ENCODE peak calls at places on chromosomes 11 and 22, in four cellular contexts. One of them, this sample, is unnamed.

GRCh38 chr22:17264321-17265052 is 45.3 kb upstream of the ADA2 start:
- DNase-seq in A549: no peak
- DNase-seq in HepG2: no peak
- DNase-seq in H1: no peak
- DNase-seq in this sample: no peak

GRCh38 chr22:48807155-48807554 is 1020.5 kb downstream of the BRD1 start:
- DNase-seq in A549: no peak
- DNase-seq in HepG2: no peak
- DNase-seq in H1: no peak
- DNase-seq in this sample: no peak

GRCh38 chr11:123300874-123301695 is 106.0 kb upstream of the CLMP start:
- DNase-seq in A549: peak
- DNase-seq in HepG2: no peak
- DNase-seq in H1: no peak
- DNase-seq in this sample: peak

GRCh38 chr11:7573558-7574296 is 59.9 kb downstream of the PPFIBP2 start:
- DNase-seq in A549: peak
- DNase-seq in HepG2: peak
- DNase-seq in H1: no peak
- DNase-seq in this sample: peak

GRCh38 chr22:19410941-19411689 is 20.4 kb downstream of the HIRA start:
- DNase-seq in A549: no peak
- DNase-seq in HepG2: no peak
- DNase-seq in H1: no peak
- DNase-seq in this sample: no peak

GRCh38 chr11:68314203-68314885 is 2.0 kb downstream of the LRP5 start:
- DNase-seq in A549: peak
- DNase-seq in HepG2: no peak
- DNase-seq in H1: no peak
- DNase-seq in this sample: no peak

GRCh38 chr11:125404811-125405481 is 91.1 kb downstream of the FEZ1 start:
- DNase-seq in A549: peak
- DNase-seq in HepG2: peak
- DNase-seq in H1: no peak
- DNase-seq in this sample: peak

GRCh38 chr22:17788528-17789378 is 14.5 kb upstream of the BID start:
- DNase-seq in A549: no peak
- DNase-seq in HepG2: no peak
- DNase-seq in H1: no peak
- DNase-seq in this sample: peak

GRCh38 chr11:111538407-111539114 is 2.0 kb upstream of the LAYN start:
- DNase-seq in A549: no peak
- DNase-seq in HepG2: peak
- DNase-seq in H1: no peak
- DNase-seq in this sample: no peak

GRCh38 chr11:62497132-62497915 is 49.3 kb downstream of the AHNAK start:
- DNase-seq in A549: peak
- DNase-seq in HepG2: peak
- DNase-seq in H1: no peak
- DNase-seq in this sample: peak

GRCh38 chr22:47371263-47372090 is 609.0 kb downstream of the TBC1D22A start:
- DNase-seq in A549: no peak
- DNase-seq in HepG2: no peak
- DNase-seq in H1: no peak
- DNase-seq in this sample: no peak

GRCh38 chr22:47369020-47369419 is 606.6 kb downstream of the TBC1D22A start:
- DNase-seq in A549: no peak
- DNase-seq in HepG2: no peak
- DNase-seq in H1: no peak
- DNase-seq in this sample: no peak

GRCh38 chr22:47369431-47370015 is 607.1 kb downstream of the TBC1D22A start:
- DNase-seq in A549: no peak
- DNase-seq in HepG2: no peak
- DNase-seq in H1: no peak
- DNase-seq in this sample: no peak

GRCh38 chr22:47372111-47372581 is 609.7 kb downstream of the TBC1D22A start:
- DNase-seq in A549: no peak
- DNase-seq in HepG2: no peak
- DNase-seq in H1: no peak
- DNase-seq in this sample: no peak

DNA sequence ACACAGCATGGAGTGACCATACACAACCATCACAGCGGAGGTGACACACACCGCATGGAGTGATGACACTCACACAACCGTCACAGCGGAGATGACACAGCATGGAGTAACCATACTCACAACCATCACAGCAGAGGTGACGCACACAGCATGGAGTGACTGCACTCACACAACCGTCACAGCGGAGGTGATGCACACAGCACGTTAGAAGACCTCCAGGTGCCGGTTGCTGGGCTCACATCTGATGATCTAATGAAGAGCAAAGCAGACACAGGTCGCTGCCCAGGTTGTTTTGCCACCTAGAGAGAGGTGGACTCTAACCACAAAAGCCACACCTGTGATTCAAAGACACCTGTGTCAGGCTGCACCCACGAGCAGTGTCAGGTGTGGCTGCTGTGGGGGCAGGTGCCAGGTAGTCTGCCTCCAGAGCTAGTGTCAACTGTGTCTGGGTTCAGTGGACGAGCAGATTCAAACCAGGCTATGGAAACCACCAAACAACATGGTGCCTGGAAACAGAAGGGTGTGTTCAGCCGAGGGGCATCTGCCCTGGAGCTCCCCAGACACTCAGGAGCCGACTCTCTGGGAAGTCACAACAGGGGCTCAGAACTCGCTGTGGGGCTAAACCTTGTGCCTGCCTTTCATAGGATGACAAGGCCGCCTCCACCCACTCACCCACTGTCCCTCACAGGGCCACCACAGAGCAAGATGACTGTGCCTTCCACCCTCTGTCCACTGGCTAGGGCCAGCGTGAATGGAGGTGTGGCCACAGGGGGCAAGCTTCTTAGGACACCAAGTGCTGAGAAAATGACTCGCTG is 608.2 kb downstream of the TBC1D22A start:
- DNase-seq in A549: no peak
- DNase-seq in HepG2: no peak
- DNase-seq in H1: no peak
- DNase-seq in this sample: no peak
- TF ChIP-seq PHF8 in A549: no peak
- TF ChIP-seq PHF8 in HepG2: no peak
- TF ChIP-seq PHF8 in H1: no peak
- TF ChIP-seq PHF8 in this sample: no peak

GRCh38 chr11:14905104-14906033 is 13.3 kb upstream of the CYP2R1 start:
- DNase-seq in A549: peak
- DNase-seq in HepG2: no peak
- DNase-seq in H1: peak
- DNase-seq in this sample: no peak

GRCh38 chr11:14907411-14908213 is 15.6 kb upstream of the CYP2R1 start:
- DNase-seq in A549: peak
- DNase-seq in HepG2: peak
- DNase-seq in H1: no peak
- DNase-seq in this sample: peak

GRCh38 chr11:14906614-14907392 is 14.8 kb upstream of the CYP2R1 start:
- DNase-seq in A549: no peak
- DNase-seq in HepG2: no peak
- DNase-seq in H1: no peak
- DNase-seq in this sample: no peak

GRCh38 chr11:14902650-14903350 is 10.8 kb upstream of the CYP2R1 start:
- DNase-seq in A549: no peak
- DNase-seq in HepG2: no peak
- DNase-seq in H1: no peak
- DNase-seq in this sample: no peak

DNA sequence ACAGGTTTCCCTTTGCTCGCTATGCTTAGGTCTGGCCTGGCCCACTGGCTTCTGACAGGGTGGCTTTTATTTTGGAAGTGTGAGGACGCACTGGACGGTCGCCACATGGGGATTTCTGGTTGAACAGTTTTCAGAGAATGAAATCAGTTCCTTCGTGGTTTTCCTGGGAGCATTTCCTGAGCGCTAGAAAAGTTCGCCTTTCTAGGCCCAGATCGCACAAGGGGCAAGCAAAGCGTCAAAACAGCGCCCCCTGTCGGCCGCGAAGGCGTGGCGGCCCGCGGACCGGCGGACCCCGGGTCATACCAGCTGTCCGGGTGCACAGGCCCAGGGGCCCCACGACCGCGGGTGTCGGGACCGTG is 12.7 kb upstream of the CYP2R1 start:
- DNase-seq in A549: peak
- DNase-seq in HepG2: no peak
- DNase-seq in H1: no peak
- DNase-seq in this sample: peak
- TF ChIP-seq RAD21 in A549: peak
- TF ChIP-seq RAD21 in HepG2: no peak
- TF ChIP-seq RAD21 in H1: peak
- TF ChIP-seq RAD21 in this sample: no peak

GRCh38 chr22:33397381-33397907 is 339.3 kb upstream of the SYN3 start:
- DNase-seq in A549: no peak
- DNase-seq in HepG2: no peak
- DNase-seq in H1: no peak
- DNase-seq in this sample: no peak
- TF ChIP-seq PHF8 in A549: no peak
- TF ChIP-seq PHF8 in HepG2: no peak
- TF ChIP-seq PHF8 in H1: no peak
- TF ChIP-seq PHF8 in this sample: no peak

DNA sequence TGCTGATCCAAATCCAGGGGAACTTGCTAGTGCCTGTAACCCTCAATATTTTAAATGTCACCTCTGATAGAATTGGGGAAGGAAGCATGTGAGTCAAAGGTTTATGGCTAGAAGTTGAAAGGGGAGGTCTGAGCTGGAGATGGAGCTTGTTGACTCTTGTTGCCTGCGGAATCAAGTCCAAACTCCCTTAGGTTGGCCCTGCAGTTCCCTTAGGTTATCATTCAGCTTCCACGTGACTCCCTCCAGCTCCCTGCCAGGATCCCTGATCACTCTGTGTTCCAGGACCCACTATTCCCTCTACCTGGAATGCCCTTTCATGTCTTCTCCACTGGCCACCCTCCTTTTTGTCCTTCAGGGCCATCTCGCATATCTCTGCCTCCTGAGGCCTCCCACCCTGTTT is 26.2 kb upstream of the LIPT2 start:
- DNase-seq in A549: no peak
- DNase-seq in HepG2: no peak
- DNase-seq in H1: no peak
- DNase-seq in this sample: no peak
- TF ChIP-seq RAD21 in A549: no peak
- TF ChIP-seq RAD21 in HepG2: no peak
- TF ChIP-seq RAD21 in H1: no peak
- TF ChIP-seq RAD21 in this sample: no peak

This sample was measured in K562.